ENCODE peak calls at places on chromosomes 13 and 19, in four cellular contexts. One of them, this sample, is unnamed.

GRCh38 chr19:38699027-38699346 is 45.3 kb downstream of the CAPN12 start:
- DNase-seq in endothelial cell of umbilical vein: no peak
- DNase-seq in GM12878: no peak
- DNase-seq in K562: no peak
- DNase-seq in this sample: no peak

GRCh38 chr19:49952475-49952829 is 8.5 kb downstream of the SIGLEC11 start:
- DNase-seq in endothelial cell of umbilical vein: no peak
- DNase-seq in GM12878: no peak
- DNase-seq in K562: no peak
- DNase-seq in this sample: no peak

GRCh38 chr19:42282036-42282762 is 13.1 kb downstream of the CIC start:
- DNase-seq in endothelial cell of umbilical vein: no peak
- DNase-seq in GM12878: no peak
- DNase-seq in K562: no peak
- DNase-seq in this sample: peak

GRCh38 chr19:6213266-6213595 is 66.5 kb downstream of the MLLT1 start:
- DNase-seq in endothelial cell of umbilical vein: no peak
- DNase-seq in GM12878: no peak
- DNase-seq in K562: no peak
- DNase-seq in this sample: no peak

GRCh38 chr13:49517461-49517860 is 21.7 kb downstream of the PHF11 start:
- DNase-seq in endothelial cell of umbilical vein: no peak
- DNase-seq in GM12878: no peak
- DNase-seq in K562: no peak
- DNase-seq in this sample: no peak

GRCh38 chr13:67117010-67117550 is 113.1 kb downstream of the PCDH9 start:
- DNase-seq in endothelial cell of umbilical vein: no peak
- DNase-seq in GM12878: no peak
- DNase-seq in K562: no peak
- DNase-seq in this sample: no peak

GRCh38 chr19:48102870-48103751 is 7.5 kb downstream of the PLA2G4C start:
- DNase-seq in endothelial cell of umbilical vein: peak
- DNase-seq in GM12878: no peak
- DNase-seq in K562: peak
- DNase-seq in this sample: peak

GRCh38 chr19:18460900-18461299 is 23.0 kb upstream of the ISYNA1 start:
- DNase-seq in endothelial cell of umbilical vein: no peak
- DNase-seq in GM12878: no peak
- DNase-seq in K562: no peak
- DNase-seq in this sample: no peak

GRCh38 chr13:25067054-25067453 is 28.9 kb upstream of the PABPC3 start:
- DNase-seq in endothelial cell of umbilical vein: no peak
- DNase-seq in GM12878: no peak
- DNase-seq in K562: no peak
- DNase-seq in this sample: no peak

GRCh38 chr19:28887920-28888618 is 324.9 kb downstream of the UQCRFS1 start:
- DNase-seq in endothelial cell of umbilical vein: no peak
- DNase-seq in GM12878: no peak
- DNase-seq in K562: no peak
- DNase-seq in this sample: no peak

GRCh38 chr13:51632643-51633357 is 48.5 kb downstream of the WDFY2 start:
- DNase-seq in endothelial cell of umbilical vein: no peak
- DNase-seq in GM12878: no peak
- DNase-seq in K562: no peak
- DNase-seq in this sample: no peak

GRCh38 chr13:40026174-40026585 is 370.7 kb downstream of the COG6 start:
- DNase-seq in endothelial cell of umbilical vein: no peak
- DNase-seq in GM12878: peak
- DNase-seq in K562: no peak
- DNase-seq in this sample: peak

GRCh38 chr13:84574851-84575250 is 692.6 kb upstream of the SLITRK1 start:
- DNase-seq in endothelial cell of umbilical vein: no peak
- DNase-seq in GM12878: no peak
- DNase-seq in K562: no peak
- DNase-seq in this sample: peak

GRCh38 chr19:45640849-45641273 is 1.7 kb upstream of the EML2 start:
- DNase-seq in endothelial cell of umbilical vein: no peak
- DNase-seq in GM12878: no peak
- DNase-seq in K562: peak
- DNase-seq in this sample: no peak

GRCh38 chr19:55536951-55537740 is at the start of gene SBK2:
- DNase-seq in endothelial cell of umbilical vein: no peak
- DNase-seq in GM12878: no peak
- DNase-seq in K562: peak
- DNase-seq in this sample: no peak

GRCh38 chr19:54430306-54431254 is 15.3 kb downstream of the TTYH1 start:
- DNase-seq in endothelial cell of umbilical vein: peak
- DNase-seq in GM12878: no peak
- DNase-seq in K562: peak
- DNase-seq in this sample: no peak

GRCh38 chr13:90882551-90882950 is 464.9 kb upstream of the MIR17HG start:
- DNase-seq in endothelial cell of umbilical vein: no peak
- DNase-seq in GM12878: no peak
- DNase-seq in K562: no peak
- DNase-seq in this sample: no peak

GRCh38 chr13:81388400-81388799 is 1047.5 kb upstream of the SPRY2 start:
- DNase-seq in endothelial cell of umbilical vein: no peak
- DNase-seq in GM12878: no peak
- DNase-seq in K562: no peak
- DNase-seq in this sample: no peak

GRCh38 chr13:51885651-51886050 is 23.9 kb downstream of the CCDC70 start:
- DNase-seq in endothelial cell of umbilical vein: no peak
- DNase-seq in GM12878: no peak
- DNase-seq in K562: no peak
- DNase-seq in this sample: no peak

GRCh38 chr13:20351279-20352022 is 119.3 kb upstream of the GJB6 start:
- DNase-seq in endothelial cell of umbilical vein: no peak
- DNase-seq in GM12878: no peak
- DNase-seq in K562: no peak
- DNase-seq in this sample: peak

GRCh38 chr19:40392894-40393517 is 3.0 kb upstream of the HIPK4 start:
- DNase-seq in endothelial cell of umbilical vein: no peak
- DNase-seq in GM12878: no peak
- DNase-seq in K562: no peak
- DNase-seq in this sample: no peak

GRCh38 chr13:32311188-32311897 is 3.8 kb downstream of the ZAR1L start:
- DNase-seq in endothelial cell of umbilical vein: no peak
- DNase-seq in GM12878: no peak
- DNase-seq in K562: no peak
- DNase-seq in this sample: no peak

GRCh38 chr19:45499196-45500180 is 1.2 kb downstream of the PPM1N start:
- DNase-seq in endothelial cell of umbilical vein: peak
- DNase-seq in GM12878: no peak
- DNase-seq in K562: peak
- DNase-seq in this sample: no peak

GRCh38 chr13:110431851-110432294 is 124.8 kb downstream of the COL4A2 start:
- DNase-seq in endothelial cell of umbilical vein: no peak
- DNase-seq in GM12878: no peak
- DNase-seq in K562: no peak
- DNase-seq in this sample: no peak

GRCh38 chr13:24381539-24382265 is 72.3 kb downstream of the C1QTNF9 start:
- DNase-seq in endothelial cell of umbilical vein: no peak
- DNase-seq in GM12878: no peak
- DNase-seq in K562: no peak
- DNase-seq in this sample: peak

GRCh38 chr19:2719232-2719735 is 1.9 kb downstream of the DIRAS1 start:
- DNase-seq in endothelial cell of umbilical vein: no peak
- DNase-seq in GM12878: no peak
- DNase-seq in K562: no peak
- DNase-seq in this sample: no peak

GRCh38 chr13:29993716-29994488 is 143.5 kb upstream of the UBL3 start:
- DNase-seq in endothelial cell of umbilical vein: peak
- DNase-seq in GM12878: no peak
- DNase-seq in K562: no peak
- DNase-seq in this sample: peak

GRCh38 chr13:64568748-64569147 is 2661.4 kb downstream of the PCDH9 start:
- DNase-seq in endothelial cell of umbilical vein: no peak
- DNase-seq in GM12878: no peak
- DNase-seq in K562: no peak
- DNase-seq in this sample: no peak

GRCh38 chr19:30448386-30449130 is 76.4 kb downstream of the ZNF536 start:
- DNase-seq in endothelial cell of umbilical vein: no peak
- DNase-seq in GM12878: no peak
- DNase-seq in K562: no peak
- DNase-seq in this sample: no peak

GRCh38 chr13:38563739-38564138 is 123.1 kb upstream of the FREM2 start:
- DNase-seq in endothelial cell of umbilical vein: no peak
- DNase-seq in GM12878: no peak
- DNase-seq in K562: no peak
- DNase-seq in this sample: no peak

GRCh38 chr19:4471400-4472173 is 510 bp upstream of the HDGFL2 start:
- DNase-seq in endothelial cell of umbilical vein: peak
- DNase-seq in GM12878: peak
- DNase-seq in K562: peak
- DNase-seq in this sample: peak
- H3K4me3 ChIP-seq in endothelial cell of umbilical vein: peak
- H3K4me3 ChIP-seq in GM12878: peak
- H3K4me3 ChIP-seq in K562: peak
- H3K4me3 ChIP-seq in this sample: peak

GRCh38 chr13:114203536-114203935 is 24.5 kb downstream of the CFAP97D2 start:
- DNase-seq in endothelial cell of umbilical vein: no peak
- DNase-seq in GM12878: no peak
- DNase-seq in K562: no peak
- DNase-seq in this sample: no peak
- TF ChIP-seq FOS in endothelial cell of umbilical vein: no peak
- TF ChIP-seq FOS in GM12878: no peak
- TF ChIP-seq FOS in K562: no peak
- TF ChIP-seq FOS in this sample: no peak

DNA sequence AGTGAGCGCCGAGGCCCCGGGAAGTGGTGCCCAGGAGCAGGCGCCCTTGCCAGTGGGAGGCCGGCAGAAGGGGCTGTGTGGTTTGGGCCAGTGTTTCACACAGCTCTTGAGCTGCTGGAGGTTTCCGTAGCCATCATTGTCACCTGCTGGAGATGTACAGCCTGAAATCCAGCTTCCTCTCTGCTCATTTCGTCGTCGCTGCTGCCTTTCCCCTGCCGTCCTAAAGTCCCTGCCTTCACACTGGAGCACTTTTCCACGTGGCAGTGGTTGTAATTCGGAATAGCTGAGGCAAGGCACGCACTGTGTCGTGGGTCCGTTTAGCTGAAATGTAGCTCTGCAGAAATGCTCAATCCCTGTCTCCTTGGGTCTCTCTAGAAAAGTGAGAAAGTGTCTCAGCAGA is 13.2 kb downstream of the DAZAP1 start:
- DNase-seq in endothelial cell of umbilical vein: no peak
- DNase-seq in GM12878: no peak
- DNase-seq in K562: no peak
- DNase-seq in this sample: no peak
- H3K4me3 ChIP-seq in endothelial cell of umbilical vein: no peak
- H3K4me3 ChIP-seq in GM12878: no peak
- H3K4me3 ChIP-seq in K562: no peak
- H3K4me3 ChIP-seq in this sample: no peak

DNA sequence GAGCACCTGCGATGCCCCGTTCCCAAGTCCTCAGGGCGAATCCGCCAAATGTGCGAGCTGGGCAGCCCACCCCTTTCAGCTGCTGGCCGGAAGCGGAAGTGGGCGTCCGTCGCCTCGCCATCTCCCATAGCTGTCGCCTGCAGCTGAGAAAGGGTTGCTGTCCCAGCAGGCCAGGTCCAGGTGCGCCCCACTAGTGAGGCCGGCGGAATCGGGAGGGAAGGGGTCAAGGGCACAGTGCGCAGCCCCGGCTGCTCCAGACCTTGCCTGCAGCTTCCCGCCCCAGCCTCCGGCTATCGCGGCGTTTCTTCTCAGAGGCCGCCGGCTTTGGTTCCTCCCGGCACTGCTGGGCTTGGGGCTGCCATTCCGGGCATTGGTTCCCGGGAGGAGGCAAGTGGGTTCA is at the start of gene ZNF177:
- DNase-seq in endothelial cell of umbilical vein: no peak
- DNase-seq in GM12878: no peak
- DNase-seq in K562: peak
- DNase-seq in this sample: no peak
- TF ChIP-seq FOS in endothelial cell of umbilical vein: no peak
- TF ChIP-seq FOS in GM12878: no peak
- TF ChIP-seq FOS in K562: no peak
- TF ChIP-seq FOS in this sample: no peak

DNA sequence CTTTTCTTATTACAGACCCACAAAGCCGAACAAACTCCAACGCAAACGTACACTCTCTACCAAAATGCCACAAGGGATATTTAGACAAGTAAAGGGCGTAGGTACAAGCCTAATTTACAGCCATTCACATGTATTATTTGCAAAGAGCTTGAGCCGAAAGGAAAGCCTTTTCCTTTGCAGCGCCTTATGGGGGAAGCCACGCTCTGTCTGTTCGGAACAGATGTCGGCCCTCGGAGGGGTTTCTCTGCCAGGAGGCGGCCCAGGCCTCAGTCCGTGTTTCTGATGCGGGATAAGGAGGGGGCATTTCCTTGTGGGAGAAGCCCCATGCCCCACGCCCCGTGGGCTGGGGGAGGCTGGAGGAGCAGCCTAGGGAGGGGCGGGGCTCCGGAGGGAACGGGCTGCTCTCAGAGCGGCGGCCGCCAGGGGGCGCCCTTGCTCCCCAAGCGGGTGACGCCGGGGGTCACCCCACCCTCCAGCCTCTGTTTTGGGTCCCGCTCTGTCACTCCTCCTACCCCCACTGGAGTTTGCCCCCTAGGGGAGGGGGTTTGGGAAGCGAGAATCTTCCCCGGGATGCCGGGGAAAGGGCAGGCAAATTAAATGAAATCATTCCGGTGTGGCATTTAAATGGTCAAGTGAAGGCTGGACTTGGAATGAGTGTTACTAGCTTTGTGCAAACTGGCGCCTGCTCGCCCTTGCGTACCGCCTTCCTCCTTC is 2.9 kb downstream of the HTR2A start:
- DNase-seq in endothelial cell of umbilical vein: peak
- DNase-seq in GM12878: peak
- DNase-seq in K562: peak
- DNase-seq in this sample: peak
- H3K4me3 ChIP-seq in endothelial cell of umbilical vein: no peak
- H3K4me3 ChIP-seq in GM12878: peak
- H3K4me3 ChIP-seq in K562: peak
- H3K4me3 ChIP-seq in this sample: peak

This sample was measured in IMR-90.